ENCODE peak calls at places on chromosomes 4 and X, in four cellular contexts. One of them, this sample, is unnamed.

GRCh38 chr4:109977854-109978501 is 65.3 kb downstream of the EGF start:
- DNase-seq in GM23338: peak; percentile 64
- DNase-seq in K562: peak; percentile 17
- DNase-seq in fibroblast of lung: peak; percentile 65
- DNase-seq in this sample: peak; percentile 79

GRCh38 chr4:134326866-134327265 is 125.3 kb upstream of the PABPC4L start:
- DNase-seq in GM23338: no peak
- DNase-seq in K562: peak; percentile 10
- DNase-seq in fibroblast of lung: no peak
- DNase-seq in this sample: no peak

GRCh38 chr4:119833611-119834010 is 205.0 kb upstream of the PDE5A start:
- DNase-seq in GM23338: no peak
- DNase-seq in K562: no peak
- DNase-seq in fibroblast of lung: no peak
- DNase-seq in this sample: no peak

GRCh38 chr4:117093581-117093980 is 8.2 kb upstream of the TRAM1L1 start:
- DNase-seq in GM23338: no peak
- DNase-seq in K562: no peak
- DNase-seq in fibroblast of lung: peak; percentile 35
- DNase-seq in this sample: peak; percentile 22

GRCh38 chr4:185771696-185772390 is 40.2 kb downstream of the SORBS2 start:
- DNase-seq in GM23338: no peak
- DNase-seq in K562: no peak
- DNase-seq in fibroblast of lung: no peak
- DNase-seq in this sample: no peak

GRCh38 chrX:21745756-21746155 is 12.2 kb downstream of the SMPX start:
- DNase-seq in GM23338: peak; percentile 41
- DNase-seq in K562: peak; percentile 9
- DNase-seq in fibroblast of lung: peak; percentile 40
- DNase-seq in this sample: peak; percentile 63

GRCh38 chr4:111362891-111363290 is 740.0 kb upstream of the PITX2 start:
- DNase-seq in GM23338: no peak
- DNase-seq in K562: no peak
- DNase-seq in fibroblast of lung: peak; percentile 4
- DNase-seq in this sample: no peak

GRCh38 chr4:7513731-7514130 is 79.0 kb upstream of the PSAPL1 start:
- DNase-seq in GM23338: no peak
- DNase-seq in K562: no peak
- DNase-seq in fibroblast of lung: peak; percentile 5
- DNase-seq in this sample: peak; percentile 81

GRCh38 chr4:10655968-10656367 is 28.6 kb downstream of the CLNK start:
- DNase-seq in GM23338: no peak
- DNase-seq in K562: no peak
- DNase-seq in fibroblast of lung: peak; percentile 80
- DNase-seq in this sample: peak; percentile 71

GRCh38 chr4:139167774-139168444 is 9.1 kb downstream of the ELF2 start:
- DNase-seq in GM23338: peak; percentile 70
- DNase-seq in K562: peak; percentile 62
- DNase-seq in fibroblast of lung: peak; percentile 62
- DNase-seq in this sample: peak; percentile 65

GRCh38 chr4:130574215-130574614 is 1478.3 kb downstream of the C4orf33 start:
- DNase-seq in GM23338: peak; percentile 55
- DNase-seq in K562: no peak
- DNase-seq in fibroblast of lung: no peak
- DNase-seq in this sample: no peak
- TF ChIP-seq CTCF in GM23338: no peak
- TF ChIP-seq CTCF in K562: no peak
- TF ChIP-seq CTCF in fibroblast of lung: no peak
- TF ChIP-seq CTCF in this sample: no peak

GRCh38 chr4:182917182-182918043 is at the start of gene DCTD:
- DNase-seq in GM23338: peak; percentile 87
- DNase-seq in K562: peak; percentile 84
- DNase-seq in fibroblast of lung: peak; percentile 66
- DNase-seq in this sample: peak; percentile 62
- TF ChIP-seq EZH2 in GM23338: no peak
- TF ChIP-seq EZH2 in K562: no peak
- TF ChIP-seq EZH2 in fibroblast of lung: no peak
- TF ChIP-seq EZH2 in this sample: no peak

DNA sequence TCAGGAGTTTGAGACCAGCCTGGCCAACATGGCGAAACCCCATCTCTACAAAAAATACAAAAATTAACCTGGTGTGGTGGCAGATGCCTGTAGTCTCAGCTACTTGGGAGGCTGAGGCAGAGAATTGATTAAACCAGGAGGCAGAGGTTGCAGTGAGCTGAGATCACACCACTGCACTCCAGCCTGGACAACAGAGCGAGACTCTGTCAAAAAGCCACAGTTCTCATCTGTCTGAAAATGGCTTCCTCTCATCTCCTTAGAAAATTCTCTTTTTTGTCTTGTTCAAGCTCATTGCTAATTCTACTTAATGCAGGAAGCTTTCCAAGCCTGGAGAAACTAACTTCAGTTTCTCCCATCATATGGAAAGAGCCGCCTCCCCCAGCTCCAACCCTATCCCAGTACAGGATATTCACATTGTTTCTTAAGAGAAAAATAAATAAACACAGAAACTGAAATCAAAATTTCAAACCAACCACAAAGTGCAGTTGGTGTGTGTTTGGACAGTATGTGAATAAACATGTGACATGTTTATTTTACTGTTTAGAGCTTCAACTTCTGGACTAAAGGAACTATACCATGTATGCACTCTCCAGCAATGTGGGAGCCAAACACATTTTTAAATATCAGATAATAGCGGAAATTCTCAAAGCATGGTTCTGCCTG is 55.0 kb upstream of the GAB1 start:
- DNase-seq in GM23338: no peak
- DNase-seq in K562: no peak
- DNase-seq in fibroblast of lung: peak; percentile 69
- DNase-seq in this sample: no peak
- H3K4me2 ChIP-seq in GM23338: no peak overlapping the region
- H3K4me2 ChIP-seq in K562: no peak overlapping the region
- H3K4me2 ChIP-seq in fibroblast of lung: no peak overlapping the region
- H3K4me2 ChIP-seq in this sample: no peak overlapping the region

GRCh38 chr4:12674184-12674583 is 810.0 kb downstream of the RAB28 start:
- DNase-seq in GM23338: no peak
- DNase-seq in K562: no peak
- DNase-seq in fibroblast of lung: no peak
- DNase-seq in this sample: no peak

GRCh38 chr4:12679217-12679616 is 804.9 kb downstream of the RAB28 start:
- DNase-seq in GM23338: peak; percentile 51
- DNase-seq in K562: no peak
- DNase-seq in fibroblast of lung: no peak
- DNase-seq in this sample: peak; percentile 1
- TF ChIP-seq CTCF in GM23338: peak; percentile 58
- TF ChIP-seq CTCF in K562: no peak
- TF ChIP-seq CTCF in fibroblast of lung: no peak
- TF ChIP-seq CTCF in this sample: peak; percentile 38

GRCh38 chr4:112516401-112517066 is 554 bp upstream of the NEUROG2 start:
- DNase-seq in GM23338: peak; percentile 85
- DNase-seq in K562: peak; percentile 33
- DNase-seq in fibroblast of lung: no peak
- DNase-seq in this sample: no peak
- TF ChIP-seq EZH2 in GM23338: peak; percentile 83
- TF ChIP-seq EZH2 in K562: no peak
- TF ChIP-seq EZH2 in fibroblast of lung: no peak
- TF ChIP-seq EZH2 in this sample: peak; percentile 90

DNA sequence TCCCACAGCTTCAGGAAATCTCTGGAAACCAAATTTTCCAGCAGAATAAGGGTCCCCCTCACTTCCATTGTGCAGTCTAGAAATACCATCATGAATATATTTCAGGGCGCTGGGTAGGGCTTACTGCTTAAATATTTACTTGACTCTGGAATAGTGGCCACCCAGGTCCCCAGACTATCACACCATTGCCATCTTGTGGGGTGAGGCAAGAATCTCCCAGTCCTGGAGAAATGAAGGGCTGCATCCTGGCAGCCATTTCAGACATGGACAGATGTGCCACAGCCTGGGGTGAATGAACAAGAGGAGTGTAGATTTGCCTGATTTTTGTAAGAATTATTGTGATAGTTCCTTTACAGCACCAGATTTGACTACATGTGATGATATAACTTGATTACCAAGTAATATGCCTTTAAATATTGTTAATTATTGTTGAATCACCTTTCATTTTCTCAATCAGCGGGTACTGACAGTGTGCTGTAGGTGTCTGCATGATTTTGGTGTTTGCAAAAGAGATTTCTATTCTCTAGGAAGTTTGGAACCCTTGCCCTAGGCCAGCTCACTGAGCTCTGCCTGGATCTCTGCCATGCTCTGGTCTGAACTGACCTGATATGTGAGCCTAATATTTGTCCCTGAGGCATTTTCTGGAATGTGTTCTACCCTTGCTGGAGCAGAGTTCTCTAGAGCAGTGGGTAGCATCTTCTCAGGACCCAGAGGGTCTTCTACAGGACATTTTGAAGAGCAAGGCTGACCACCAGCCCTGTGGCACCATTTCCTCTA is 183.4 kb downstream of the KIT start:
- DNase-seq in GM23338: no peak
- DNase-seq in K562: peak; percentile 10
- DNase-seq in fibroblast of lung: peak; percentile 12
- DNase-seq in this sample: peak; percentile 24
- H3K4me2 ChIP-seq in GM23338: no peak overlapping the region
- H3K4me2 ChIP-seq in K562: no peak overlapping the region
- H3K4me2 ChIP-seq in fibroblast of lung: no peak overlapping the region
- H3K4me2 ChIP-seq in this sample: no peak overlapping the region

GRCh38 chr4:169604131-169604900 is 8.1 kb downstream of the NEK1 start:
- DNase-seq in GM23338: no peak
- DNase-seq in K562: peak; percentile 76
- DNase-seq in fibroblast of lung: peak; percentile 73
- DNase-seq in this sample: peak; percentile 67
- TF ChIP-seq CTCF in GM23338: no peak
- TF ChIP-seq CTCF in K562: no peak
- TF ChIP-seq CTCF in fibroblast of lung: no peak
- TF ChIP-seq CTCF in this sample: no peak

DNA sequence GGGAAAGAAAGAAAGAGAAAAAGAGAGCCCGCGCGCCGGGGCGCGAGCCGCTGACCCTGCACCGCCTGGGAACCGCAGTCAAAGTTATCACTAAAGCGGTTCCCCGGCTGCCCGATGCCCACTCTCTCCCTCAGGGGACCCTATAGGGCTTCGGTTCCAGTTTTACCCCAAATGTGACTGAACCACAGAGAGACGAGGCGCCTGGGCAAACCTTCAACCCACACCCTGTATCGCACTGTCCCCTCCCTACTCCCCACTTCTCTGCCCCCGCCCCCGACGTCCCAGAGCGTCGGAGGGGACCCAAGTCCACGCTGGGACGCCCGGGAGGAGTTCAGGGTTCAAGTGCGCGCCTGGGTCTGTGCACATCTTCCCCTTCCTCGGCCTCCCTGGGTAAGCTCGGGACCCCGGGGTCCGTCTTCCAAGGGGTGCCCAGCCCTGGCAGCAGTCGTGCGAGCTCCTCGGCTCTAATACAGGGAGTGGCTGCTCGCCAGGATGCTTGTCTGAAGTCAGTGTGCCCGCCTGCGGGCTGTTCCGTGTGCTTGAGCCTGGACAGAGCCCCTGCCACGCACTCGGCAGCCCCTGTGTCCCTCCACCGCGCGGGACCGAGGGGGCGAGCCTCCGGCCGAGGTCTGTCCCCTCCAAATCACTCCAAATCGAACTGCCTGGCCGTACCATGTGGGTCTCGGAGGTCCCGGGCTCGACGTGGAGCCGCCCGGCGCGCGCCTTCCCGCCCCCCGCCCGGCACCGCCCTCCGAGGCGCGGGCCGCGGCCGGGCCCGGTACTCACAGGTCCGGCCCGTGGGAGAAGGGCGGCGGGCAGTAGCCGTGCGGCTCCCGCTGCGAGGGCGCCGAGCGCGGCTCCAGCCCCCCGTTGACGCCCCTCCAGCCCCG is 935 bp downstream of the TRPC3 start:
- DNase-seq in GM23338: peak; percentile 44
- DNase-seq in K562: peak; percentile 18
- DNase-seq in fibroblast of lung: peak; percentile 16
- DNase-seq in this sample: no peak
- TF ChIP-seq EZH2 in GM23338: peak; percentile 48
- TF ChIP-seq EZH2 in K562: no peak
- TF ChIP-seq EZH2 in fibroblast of lung: no peak
- TF ChIP-seq EZH2 in this sample: no peak

DNA sequence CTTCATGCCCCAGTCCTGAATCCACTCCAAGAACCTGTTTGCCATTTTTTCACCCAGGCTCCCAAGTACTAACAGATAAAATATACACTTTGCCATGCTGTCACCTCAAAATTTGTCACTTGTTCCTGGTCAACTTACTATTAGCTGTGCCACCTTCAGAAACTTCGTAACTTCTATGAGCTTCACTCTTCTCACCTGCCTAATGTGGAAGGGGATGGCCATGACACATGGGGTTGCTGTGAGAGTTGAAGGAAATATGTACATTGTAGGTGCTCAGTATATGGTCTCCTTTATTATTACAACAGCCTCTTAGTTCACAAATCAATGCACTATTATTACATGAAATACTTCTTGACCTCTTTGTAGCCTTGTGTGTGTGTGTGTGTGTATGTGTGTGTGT is 10.4 kb downstream of the TMSB4X start:
- DNase-seq in GM23338: no peak
- DNase-seq in K562: no peak
- DNase-seq in fibroblast of lung: no peak
- DNase-seq in this sample: no peak
- H3K4me2 ChIP-seq in GM23338: no peak overlapping the region
- H3K4me2 ChIP-seq in K562: no peak overlapping the region
- H3K4me2 ChIP-seq in fibroblast of lung: no peak overlapping the region
- H3K4me2 ChIP-seq in this sample: peak overlapping the region; percentile 79

GRCh38 chrX:153643431-153644351 is 3.3 kb upstream of the DUSP9 start:
- DNase-seq in GM23338: peak; percentile 22
- DNase-seq in K562: peak; percentile 72
- DNase-seq in fibroblast of lung: no peak
- DNase-seq in this sample: peak; percentile 19

GRCh38 chrX:153641575-153642312 is 5.3 kb upstream of the DUSP9 start:
- DNase-seq in GM23338: peak; percentile 37
- DNase-seq in K562: peak; percentile 58
- DNase-seq in fibroblast of lung: no peak
- DNase-seq in this sample: no peak

GRCh38 chrX:153642655-153643430 is 4.2 kb upstream of the DUSP9 start:
- DNase-seq in GM23338: peak; percentile 18
- DNase-seq in K562: no peak
- DNase-seq in fibroblast of lung: no peak
- DNase-seq in this sample: no peak

GRCh38 chrX:153640736-153641574 is 6.0 kb upstream of the DUSP9 start:
- DNase-seq in GM23338: peak; percentile 33
- DNase-seq in K562: no peak
- DNase-seq in fibroblast of lung: no peak
- DNase-seq in this sample: no peak

GRCh38 chrX:153642313-153642654 is 4.7 kb upstream of the DUSP9 start:
- DNase-seq in GM23338: peak; percentile 41
- DNase-seq in K562: peak; percentile 60
- DNase-seq in fibroblast of lung: no peak
- DNase-seq in this sample: no peak
- TF ChIP-seq CTCF in GM23338: no peak
- TF ChIP-seq CTCF in K562: peak; percentile 16
- TF ChIP-seq CTCF in fibroblast of lung: no peak
- TF ChIP-seq CTCF in this sample: no peak

This sample was measured in PC-3.